ENCODE peak calls at places on chromosomes 4 and X, in four cellular contexts. F is SK-N-SH, R is heart right ventricle, N is neural progenitor cell. O is an unnamed sample.

GRCh38 chr4:40055379-40055872 is 1.2 kb upstream of the N4BP2 start:
- DNase-seq in F (no peak), R (no peak), N (no peak), O (no peak)

GRCh38 chrX:15864629-15865028 is 10.0 kb upstream of the AP1S2 start:
- DNase-seq in F (no peak), R (no peak), N (no peak), O (peak; percentile 71)

GRCh38 chr4:104942990-104943758 is 203.5 kb upstream of the TET2 start:
- DNase-seq in F (no peak), R (no peak), N (no peak), O (peak; percentile 71)

GRCh38 chrX:14073561-14073960 is 43.9 kb upstream of the GEMIN8 start:
- DNase-seq in F (no peak), R (no peak), N (no peak), O (no peak)

GRCh38 chrX:150941580-150941979 is 41.6 kb upstream of the HMGB3 start:
- DNase-seq in F (no peak), R (no peak), N (no peak), O (no peak)

GRCh38 chr4:48902266-48902665 is 4.3 kb downstream of the OCIAD2 start:
- DNase-seq in F (no peak), R (no peak), N (no peak), O (peak; percentile 72)

GRCh38 chr4:165177725-165178666 is 29.4 kb upstream of the KLHL2 start:
- DNase-seq in F (no peak), R (no peak), N (no peak), O (no peak)

GRCh38 chr4:148226341-148226740 is 215.9 kb downstream of the NR3C2 start:
- DNase-seq in F (no peak), R (no peak), N (no peak), O (peak; percentile 35)

GRCh38 chr4:88846232-88846790 is 148.7 kb upstream of the NAP1L5 start:
- DNase-seq in F (no peak), R (no peak), N (no peak), O (peak; percentile 13)

GRCh38 chrX:39416547-39417262 is 615.4 kb downstream of the MID1IP1 start:
- DNase-seq in F (no peak), R (no peak), N (no peak), O (no peak)

GRCh38 chr4:1075266-1075665 is 38.1 kb downstream of the RNF212 start:
- DNase-seq in F (no peak), R (no peak), N (no peak), O (no peak)

GRCh38 chr4:112189754-112190153 is 41.8 kb upstream of the AP1AR start:
- DNase-seq in F (peak; percentile 30), R (no peak), N (no peak), O (no peak)

GRCh38 chrX:13087322-13088154 is 43.1 kb upstream of the FAM9C start:
- DNase-seq in F (no peak), R (no peak), N (no peak), O (peak; percentile 88)

GRCh38 chr4:187799735-187800134 is 195.8 kb upstream of the ZFP42 start:
- DNase-seq in F (no peak), R (no peak), N (no peak), O (no peak)

GRCh38 chr4:81913427-81913878 is 441.7 kb upstream of the RASGEF1B start:
- DNase-seq in F (peak; percentile 46), R (peak; percentile 25), N (peak; percentile 89), O (peak; percentile 14)

GRCh38 chr4:170374770-170375169 is 285.0 kb upstream of the AADAT start:
- DNase-seq in F (peak; percentile 24), R (no peak), N (peak; percentile 50), O (no peak)

GRCh38 chr4:39621582-39621981 is 17.1 kb downstream of the SMIM14 start:
- DNase-seq in F (no peak), R (peak; percentile 20), N (no peak), O (no peak)

GRCh38 chrX:31099536-31100090 is 27.8 kb upstream of the FTHL17 start:
- DNase-seq in F (no peak), R (no peak), N (no peak), O (peak; percentile 57)

GRCh38 chrX:150616179-150616862 is 47.9 kb downstream of the MTM1 start:
- DNase-seq in F (no peak), R (no peak), N (no peak), O (no peak)

GRCh38 chr4:1883583-1883982 is 12.4 kb downstream of the NSD2 start:
- DNase-seq in F (no peak), R (no peak), N (no peak), O (no peak)

GRCh38 chr4:125750827-125751466 is 436.2 kb downstream of the FAT4 start:
- DNase-seq in F (peak; percentile 29), R (peak; percentile 63), N (peak; percentile 70), O (no peak)

GRCh38 chrX:154325541-154325940 is 29.9 kb downstream of the TKTL1 start:
- DNase-seq in F (no peak), R (no peak), N (no peak), O (no peak)

GRCh38 chrX:133258481-133258880 is 40.3 kb upstream of the TFDP3 start:
- DNase-seq in F (no peak), R (no peak), N (no peak), O (peak; percentile 65)

GRCh38 chrX:49067285-49068120 is 6.3 kb downstream of the PRAF2 start:
- DNase-seq in F (peak; percentile 44), R (no peak), N (no peak), O (no peak)

GRCh38 chr4:1249148-1249730 is 309 bp upstream of the CTBP1 start:
- DNase-seq in F (peak; percentile 95), R (peak; percentile 85), N (peak; percentile 97), O (peak; percentile 51)

GRCh38 chr4:7588002-7588401 is 153.3 kb upstream of the PSAPL1 start:
- DNase-seq in F (no peak), R (no peak), N (no peak), O (no peak)

GRCh38 chr4:11106190-11106589 is 322.5 kb downstream of the HS3ST1 start:
- DNase-seq in F (no peak), R (no peak), N (no peak), O (peak; percentile 25)

GRCh38 chr4:145907827-145908226 is 30.8 kb downstream of the ZNF827 start:
- DNase-seq in F (no peak), R (no peak), N (no peak), O (no peak)

GRCh38 chrX:9414416-9414815 is 50.4 kb upstream of the TBL1X start:
- DNase-seq in F (no peak), R (no peak), N (no peak), O (no peak)

DNA sequence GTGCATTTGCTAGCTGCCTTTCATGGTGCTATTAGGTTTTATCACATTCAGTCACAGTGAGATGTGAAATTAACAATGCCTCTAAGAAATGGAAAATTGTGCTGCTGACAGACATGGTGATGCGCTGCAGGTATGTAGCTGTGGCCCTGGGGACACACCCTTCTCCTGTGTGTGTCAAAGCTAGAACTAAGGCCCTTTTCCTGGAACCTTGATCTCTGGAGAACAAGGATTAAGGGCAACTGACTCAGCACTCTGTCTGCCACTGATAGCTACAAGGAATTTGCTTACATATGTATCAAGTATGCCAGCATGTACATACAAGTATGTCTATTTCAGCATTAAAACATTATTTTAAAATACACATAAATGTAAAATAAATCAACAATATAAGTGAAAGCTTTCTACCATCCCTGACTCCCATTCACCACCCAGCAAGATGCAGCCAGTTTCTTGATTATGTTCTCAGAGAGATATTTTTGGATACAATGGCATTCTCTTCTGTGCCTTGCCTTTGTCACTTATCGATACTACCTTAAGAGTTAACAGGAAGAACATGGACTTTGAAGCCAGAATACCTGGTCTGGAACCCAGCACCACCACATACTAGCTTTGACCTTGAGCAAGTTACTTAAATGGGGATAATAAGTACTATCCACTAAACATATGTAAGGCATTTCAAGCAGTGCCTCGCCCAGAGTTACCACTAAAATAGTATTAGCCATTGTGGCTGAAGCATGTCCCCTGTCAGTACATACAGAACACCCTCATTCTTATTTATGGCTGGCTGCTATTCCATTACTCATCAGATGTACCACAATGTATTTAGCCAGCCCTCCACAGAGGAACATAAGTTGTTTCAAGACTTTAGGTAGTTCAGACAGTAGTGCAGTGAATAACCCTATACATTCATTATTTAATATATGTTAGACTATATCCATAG is 68.5 kb downstream of the NPNT start:
- DNase-seq in F (no peak), R (no peak), N (no peak), O (peak; percentile 91)
- H3K27ac ChIP-seq in F (no peak overlapping the region), R (no peak overlapping the region), N (no peak overlapping the region), O (peak overlapping the region; percentile 87)

GRCh38 chr4:26896636-26897035 is 36.0 kb downstream of the STIM2 start:
- DNase-seq in F (no peak), R (no peak), N (no peak), O (peak; percentile 54)

GRCh38 chr4:26905172-26905571 is 44.5 kb downstream of the STIM2 start:
- DNase-seq in F (no peak), R (no peak), N (no peak), O (no peak)

GRCh38 chr4:26900765-26901164 is 40.1 kb downstream of the STIM2 start:
- DNase-seq in F (no peak), R (no peak), N (no peak), O (no peak)

DNA sequence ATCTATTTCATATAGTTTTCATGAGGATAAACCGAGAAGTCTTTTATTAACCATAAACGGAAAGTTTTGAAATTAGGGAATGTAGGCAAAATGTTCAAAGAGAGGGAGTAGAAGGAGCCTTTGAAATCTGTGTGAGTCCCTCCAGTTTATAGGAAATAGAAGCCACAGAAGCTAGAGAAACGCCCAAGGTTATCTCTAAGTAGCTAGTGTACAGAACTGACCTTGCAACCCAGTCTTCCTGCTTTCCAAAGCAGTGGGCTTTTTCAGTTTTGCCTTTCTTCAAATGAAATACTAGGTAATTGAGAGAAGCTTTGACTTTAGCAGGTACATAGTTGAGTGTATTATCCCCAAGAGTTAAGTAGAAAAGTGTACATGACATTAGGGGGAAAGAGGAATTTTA is 39.4 kb downstream of the STIM2 start:
- DNase-seq in F (no peak), R (no peak), N (no peak), O (no peak)
- H3K4me1 ChIP-seq in F (no peaks in the 10 kb centered on the region), R (no peaks in the 10 kb centered on the region), N (peaks cover 10% of the 10 kb centered on the region), O (peaks cover 4% of the 10 kb centered on the region)

GRCh38 chrX:78063687-78064086 is 40.4 kb upstream of the PGK1 start:
- DNase-seq in F (no peak), R (no peak), N (no peak), O (no peak)
- H3K27ac ChIP-seq in F (no peak overlapping the region), R (no peak overlapping the region), N (no peak overlapping the region), O (no peak overlapping the region)

GRCh38 chr4:78557841-78558240 is 6.3 kb downstream of the ANXA3 start:
- DNase-seq in F (no peak), R (no peak), N (no peak), O (no peak)

GRCh38 chr4:78558421-78558820 is 6.9 kb downstream of the ANXA3 start:
- DNase-seq in F (no peak), R (no peak), N (no peak), O (peak; percentile 54)

GRCh38 chr4:78561677-78562076 is 10.1 kb downstream of the ANXA3 start:
- DNase-seq in F (no peak), R (no peak), N (no peak), O (no peak)

GRCh38 chr4:78562687-78563086 is 11.1 kb downstream of the ANXA3 start:
- DNase-seq in F (no peak), R (no peak), N (no peak), O (no peak)

DNA sequence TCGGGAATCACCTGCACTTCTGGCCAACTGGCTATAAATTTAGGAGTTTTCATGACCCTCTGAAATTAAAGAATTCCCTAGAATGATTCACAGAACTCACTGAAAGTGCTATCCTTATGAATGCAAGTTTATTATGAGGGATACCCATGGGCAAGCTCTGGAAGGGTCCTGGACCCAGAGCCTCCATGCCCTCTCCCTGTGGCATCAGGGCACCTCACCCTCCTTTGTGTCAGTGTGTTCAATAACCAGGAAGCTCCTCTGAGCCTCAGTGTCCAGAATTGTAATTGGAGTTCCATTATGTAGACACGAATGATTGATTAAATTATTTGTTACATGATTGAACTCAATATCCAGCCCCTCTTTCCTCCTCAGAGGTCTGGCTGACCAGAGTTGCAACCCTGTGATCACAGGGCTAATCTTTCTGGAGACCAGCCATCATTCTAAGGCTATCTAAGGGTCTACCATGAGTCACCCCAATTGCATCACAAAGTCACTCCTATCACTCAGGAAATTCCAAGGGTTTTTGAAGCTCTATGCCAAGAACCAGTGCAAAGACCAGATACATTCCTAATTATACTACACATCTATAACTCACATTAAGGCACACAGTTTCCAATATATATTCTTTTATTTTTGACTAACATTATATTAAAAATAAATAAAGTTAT is 8.9 kb downstream of the ANXA3 start:
- DNase-seq in F (no peak), R (peak; percentile 27), N (no peak), O (peak; percentile 57)
- H3K4me1 ChIP-seq in F (peaks cover 3% of the 10 kb centered on the region), R (peaks cover 2% of the 10 kb centered on the region), N (peaks cover 5% of the 10 kb centered on the region), O (peaks cover 69% of the 10 kb centered on the region)

O was measured in foreskin keratinocyte.